ENCODE peak calls at places on chromosomes 2 and 18, in eight cellular contexts. E, Z, T, H, P, D, W and I are unnamed samples.

GRCh38 chr2:146240376-146240775 is 1604.5 kb upstream of the ACVR2A start:
- DNase-seq in E (no peak), Z (no peak), T (no peak), H (no peak), P (no peak), D (no peak), W (no peak), I (no peak)

GRCh38 chr2:102619414-102620319 is at the start of gene SLC9A2:
- DNase-seq in E (peak), Z (peak), T (peak), H (peak), P (no peak), D (peak), W (no peak), I (peak)

GRCh38 chr2:16168506-16169264 is 228.3 kb downstream of the MYCN start:
- DNase-seq in E (no peak), Z (no peak), T (no peak), H (no peak), P (no peak), D (no peak), W (no peak), I (peak)

GRCh38 chr2:156490467-156490840 is 54.3 kb downstream of the GPD2 start:
- DNase-seq in E (no peak), Z (no peak), T (no peak), H (no peak), P (no peak), D (no peak), W (no peak), I (no peak)

GRCh38 chr2:23480991-23481797 is 96.2 kb downstream of the KLHL29 start:
- DNase-seq in E (peak), Z (peak), T (peak), H (no peak), P (no peak), D (no peak), W (peak), I (no peak)

GRCh38 chr2:1774929-1775328 is 30.6 kb upstream of the PXDN start:
- DNase-seq in E (no peak), Z (no peak), T (no peak), H (no peak), P (no peak), D (no peak), W (no peak), I (no peak)

GRCh38 chr18:67514465-67514864 is 2.1 kb downstream of the DSEL start:
- DNase-seq in E (no peak), Z (no peak), T (no peak), H (no peak), P (no peak), D (no peak), W (no peak), I (no peak)

GRCh38 chr2:171330155-171330956 is 103.4 kb downstream of the METTL8 start:
- DNase-seq in E (no peak), Z (no peak), T (no peak), H (no peak), P (no peak), D (no peak), W (no peak), I (no peak)

GRCh38 chr2:214341636-214342035 is 69.2 kb upstream of the VWC2L start:
- DNase-seq in E (no peak), Z (no peak), T (peak), H (no peak), P (no peak), D (no peak), W (no peak), I (no peak)

GRCh38 chr2:17791121-17791902 is 24.9 kb upstream of the MSGN1 start:
- DNase-seq in E (no peak), Z (no peak), T (peak), H (no peak), P (no peak), D (no peak), W (no peak), I (no peak)

GRCh38 chr18:51433881-51434280 is 236.4 kb upstream of the MEX3C start:
- DNase-seq in E (no peak), Z (no peak), T (no peak), H (no peak), P (no peak), D (no peak), W (no peak), I (no peak)

GRCh38 chr2:205034034-205034433 is 488.8 kb downstream of the PARD3B start:
- DNase-seq in E (no peak), Z (no peak), T (no peak), H (no peak), P (no peak), D (no peak), W (no peak), I (no peak)

GRCh38 chr2:233178994-233179847 is 72.3 kb upstream of the ATG16L1 start:
- DNase-seq in E (no peak), Z (no peak), T (no peak), H (no peak), P (no peak), D (no peak), W (no peak), I (no peak)

GRCh38 chr2:235005603-235006259 is 53.9 kb downstream of the SH3BP4 start:
- DNase-seq in E (peak), Z (no peak), T (no peak), H (peak), P (no peak), D (peak), W (no peak), I (no peak)

GRCh38 chr2:143758629-143759330 is 629.6 kb downstream of the ARHGAP15 start:
- DNase-seq in E (no peak), Z (no peak), T (peak), H (no peak), P (no peak), D (no peak), W (no peak), I (no peak)

GRCh38 chr2:109563980-109564550 is 49.7 kb downstream of the SEPTIN10 start:
- DNase-seq in E (no peak), Z (no peak), T (no peak), H (no peak), P (no peak), D (no peak), W (no peak), I (no peak)

GRCh38 chr2:85161626-85161960 is 28.4 kb downstream of the TCF7L1 start:
- DNase-seq in E (no peak), Z (no peak), T (no peak), H (no peak), P (no peak), D (no peak), W (no peak), I (no peak)

GRCh38 chr2:205387350-205388045 is 294.8 kb upstream of the NRP2 start:
- DNase-seq in E (no peak), Z (no peak), T (no peak), H (no peak), P (no peak), D (no peak), W (no peak), I (no peak)

GRCh38 chr2:122525341-122525740 is 769.9 kb downstream of the TSN start:
- DNase-seq in E (no peak), Z (no peak), T (no peak), H (no peak), P (no peak), D (no peak), W (no peak), I (no peak)

GRCh38 chr2:240235149-240235803 is 94.8 kb upstream of the OTOS start:
- DNase-seq in E (no peak), Z (peak), T (no peak), H (no peak), P (peak), D (no peak), W (no peak), I (peak)

GRCh38 chr2:147236601-147237000 is 608.2 kb upstream of the ACVR2A start:
- DNase-seq in E (no peak), Z (no peak), T (no peak), H (no peak), P (no peak), D (no peak), W (no peak), I (no peak)

GRCh38 chr2:70553334-70553583 is 367 bp downstream of the TGFA start:
- DNase-seq in E (peak), Z (no peak), T (no peak), H (no peak), P (no peak), D (peak), W (peak), I (no peak)

GRCh38 chr2:55986700-55987440 is 63.3 kb upstream of the EFEMP1 start:
- DNase-seq in E (no peak), Z (no peak), T (peak), H (no peak), P (no peak), D (no peak), W (no peak), I (no peak)

GRCh38 chr2:133894429-133894828 is 326.2 kb upstream of the NCKAP5 start:
- DNase-seq in E (no peak), Z (no peak), T (no peak), H (no peak), P (no peak), D (no peak), W (no peak), I (no peak)

GRCh38 chr2:42052702-42053481 is 5.1 kb downstream of the PKDCC start:
- DNase-seq in E (peak), Z (no peak), T (peak), H (peak), P (no peak), D (no peak), W (no peak), I (no peak)

GRCh38 chr2:12534646-12535263 is 182.0 kb upstream of the TRIB2 start:
- DNase-seq in E (no peak), Z (no peak), T (peak), H (no peak), P (no peak), D (no peak), W (peak), I (no peak)

GRCh38 chr18:48848641-48849143 is 102.1 kb downstream of the SMAD7 start:
- DNase-seq in E (no peak), Z (no peak), T (no peak), H (peak), P (no peak), D (no peak), W (no peak), I (no peak)

GRCh38 chr2:82795446-82795845 is 1663.6 kb downstream of the SUCLG1 start:
- DNase-seq in E (no peak), Z (no peak), T (peak), H (no peak), P (no peak), D (no peak), W (peak), I (no peak)

GRCh38 chr18:8611916-8612576 is 2.8 kb downstream of the RAB12 start:
- DNase-seq in E (no peak), Z (no peak), T (no peak), H (no peak), P (no peak), D (no peak), W (no peak), I (no peak)

GRCh38 chr2:212893216-212893615 is 258.2 kb downstream of the IKZF2 start:
- DNase-seq in E (no peak), Z (no peak), T (no peak), H (no peak), P (no peak), D (no peak), W (no peak), I (no peak)

GRCh38 chr2:234258562-234259141 is 208.2 kb downstream of the SPP2 start:
- DNase-seq in E (no peak), Z (no peak), T (no peak), H (no peak), P (no peak), D (no peak), W (no peak), I (no peak)